ENCODE peak calls at places on chromosomes 12 and 14, in seven cellular contexts. M, A, O, F, R, W and J are unnamed samples. For H3K4me1, the result is how much of the 10 kb centered on the place peaks cover.

GRCh38 chr12:77062846-77063461 is 2.4 kb downstream of the E2F7 start:
- DNase-seq in M (no peak), A (no peak), O (peak), F (no peak), R (no peak), W (peak), J (no peak)

GRCh38 chr12:111024205-111024794 is 103.9 kb upstream of the MYL2 start:
- DNase-seq in M (peak), A (peak), O (peak), F (no peak), R (peak), W (peak), J (peak)

GRCh38 chr14:91870001-91870400 is 2.7 kb upstream of the TC2N start:
- DNase-seq in M (no peak), A (no peak), O (no peak), F (no peak), R (no peak), W (no peak), J (peak)

GRCh38 chr12:13425766-13426165 is 229.2 kb downstream of the EMP1 start:
- DNase-seq in M (no peak), A (no peak), O (peak), F (no peak), R (no peak), W (peak), J (peak)

GRCh38 chr14:92502541-92503286 is 10.9 kb upstream of the RIN3 start:
- DNase-seq in M (no peak), A (no peak), O (no peak), F (no peak), R (no peak), W (no peak), J (no peak)

GRCh38 chr14:21039585-21040369 is 2.4 kb upstream of the RNASE7 start:
- DNase-seq in M (peak), A (peak), O (peak), F (no peak), R (no peak), W (peak), J (peak)

GRCh38 chr12:53505086-53505485 is 2.2 kb downstream of the NPFF start:
- DNase-seq in M (no peak), A (no peak), O (peak), F (peak), R (no peak), W (peak), J (no peak)

GRCh38 chr14:100106260-100106659 is 41.0 kb downstream of the EVL start:
- DNase-seq in M (no peak), A (no peak), O (no peak), F (no peak), R (peak), W (no peak), J (no peak)

GRCh38 chr14:91860238-91860637 is 7.1 kb downstream of the TC2N start:
- DNase-seq in M (no peak), A (no peak), O (no peak), F (no peak), R (no peak), W (no peak), J (no peak)

GRCh38 chr14:48398675-48399282 is 723.4 kb upstream of the MDGA2 start:
- DNase-seq in M (peak), A (no peak), O (peak), F (no peak), R (no peak), W (peak), J (peak)

GRCh38 chr12:106764738-106765137 is 9.7 kb upstream of the RIC8B start:
- DNase-seq in M (no peak), A (no peak), O (peak), F (no peak), R (no peak), W (no peak), J (no peak)

GRCh38 chr12:106246891-106247730 is 709 bp downstream of the CKAP4 start:
- DNase-seq in M (peak), A (no peak), O (peak), F (no peak), R (peak), W (peak), J (peak)

GRCh38 chr12:27785882-27786570 is 6.0 kb upstream of the MANSC4 start:
- DNase-seq in M (no peak), A (no peak), O (peak), F (no peak), R (no peak), W (peak), J (peak)

GRCh38 chr12:110281549-110282342 is 699 bp downstream of the ATP2A2 start:
- DNase-seq in M (no peak), A (peak), O (peak), F (no peak), R (peak), W (peak), J (peak)

GRCh38 chr12:6962285-6963015 is 8.0 kb downstream of the PHB2 start:
- DNase-seq in M (no peak), A (peak), O (no peak), F (no peak), R (peak), W (no peak), J (no peak)

GRCh38 chr12:57621497-57622292 is 10.5 kb downstream of the ARHGEF25 start:
- DNase-seq in M (no peak), A (peak), O (peak), F (no peak), R (peak), W (peak), J (no peak)

GRCh38 chr12:11650697-11651281 is 1.3 kb downstream of the ETV6 start:
- DNase-seq in M (peak), A (no peak), O (peak), F (no peak), R (no peak), W (peak), J (peak)

GRCh38 chr12:117100251-117100650 is 1.0 kb upstream of the TESC start:
- DNase-seq in M (peak), A (no peak), O (no peak), F (no peak), R (no peak), W (peak), J (no peak)

GRCh38 chr12:91309450-91309849 is 126.8 kb upstream of the DCN start:
- DNase-seq in M (no peak), A (no peak), O (no peak), F (no peak), R (no peak), W (no peak), J (no peak)

GRCh38 chr12:85186236-85186635 is 93.8 kb upstream of the ALX1 start:
- DNase-seq in M (no peak), A (no peak), O (no peak), F (no peak), R (no peak), W (no peak), J (no peak)

GRCh38 chr12:642633-643477 is 20.4 kb downstream of the NINJ2 start:
- DNase-seq in M (peak), A (peak), O (peak), F (no peak), R (peak), W (peak), J (peak)

GRCh38 chr12:82097877-82098276 is 260.3 kb downstream of the CCDC59 start:
- DNase-seq in M (no peak), A (no peak), O (no peak), F (no peak), R (no peak), W (no peak), J (no peak)

GRCh38 chr12:26135010-26135420 is 10.2 kb upstream of the BHLHE41 start:
- DNase-seq in M (no peak), A (no peak), O (peak), F (peak), R (peak), W (no peak), J (no peak)

GRCh38 chr14:60134702-60135101 is 30.5 kb downstream of the DHRS7 start:
- DNase-seq in M (no peak), A (no peak), O (no peak), F (no peak), R (no peak), W (no peak), J (no peak)

GRCh38 chr14:21924479-21924878 is 250.9 kb upstream of the OR4E1 start:
- DNase-seq in M (no peak), A (peak), O (no peak), F (no peak), R (no peak), W (no peak), J (no peak)

GRCh38 chr12:107134558-107134957 is 41.2 kb upstream of the CRY1 start:
- DNase-seq in M (no peak), A (peak), O (peak), F (no peak), R (no peak), W (no peak), J (no peak)

GRCh38 chr12:46710125-46710743 is 115.6 kb downstream of the SLC38A4 start:
- DNase-seq in M (no peak), A (no peak), O (no peak), F (no peak), R (no peak), W (no peak), J (no peak)

GRCh38 chr12:103855036-103855712 is 14.1 kb upstream of the NT5DC3 start:
- DNase-seq in M (no peak), A (no peak), O (peak), F (no peak), R (no peak), W (peak), J (peak)

GRCh38 chr12:66959276-66959675 is 280.4 kb upstream of the GRIP1 start:
- DNase-seq in M (no peak), A (no peak), O (no peak), F (no peak), R (no peak), W (no peak), J (peak)

GRCh38 chr12:13941258-13942249 is 39.8 kb downstream of the GRIN2B start:
- DNase-seq in M (peak), A (peak), O (peak), F (no peak), R (no peak), W (peak), J (peak)

GRCh38 chr12:72622556-72622955 is 350.4 kb downstream of the TRHDE start:
- DNase-seq in M (no peak), A (no peak), O (no peak), F (no peak), R (no peak), W (no peak), J (no peak)

GRCh38 chr12:26122681-26123481 is 2.0 kb downstream of the BHLHE41 start:
- DNase-seq in M (peak), A (peak), O (peak), F (peak), R (peak), W (peak), J (peak)

GRCh38 chr12:31234955-31235867 is 90.7 kb downstream of the SINHCAF start:
- DNase-seq in M (peak), A (peak), O (peak), F (no peak), R (peak), W (peak), J (peak)

GRCh38 chr12:52925717-52926595 is 21.1 kb upstream of the KRT8 start:
- DNase-seq in M (no peak), A (peak), O (no peak), F (no peak), R (no peak), W (no peak), J (peak)

GRCh38 chr14:64625363-64626232 is 75.8 kb downstream of the PPP1R36 start:
- DNase-seq in M (no peak), A (no peak), O (no peak), F (no peak), R (no peak), W (no peak), J (no peak)

GRCh38 chr14:79965896-79966295 is 245.4 kb downstream of the DIO2 start:
- DNase-seq in M (no peak), A (no peak), O (no peak), F (no peak), R (no peak), W (peak), J (no peak)

GRCh38 chr12:101670007-101670671 is 27.3 kb upstream of the CHPT1 start:
- DNase-seq in M (peak), A (no peak), O (peak), F (no peak), R (no peak), W (peak), J (peak)

GRCh38 chr14:55105991-55106390 is 23.1 kb upstream of the LGALS3 start:
- DNase-seq in M (no peak), A (no peak), O (no peak), F (no peak), R (no peak), W (no peak), J (no peak)

GRCh38 chr14:55103005-55103640 is 25.9 kb upstream of the LGALS3 start:
- DNase-seq in M (peak), A (peak), O (peak), F (peak), R (peak), W (peak), J (peak)

GRCh38 chr14:55101698-55102097 is 27.4 kb upstream of the LGALS3 start:
- DNase-seq in M (no peak), A (no peak), O (no peak), F (no peak), R (no peak), W (no peak), J (no peak)

GRCh38 chr14:55102141-55102547 is 26.9 kb upstream of the LGALS3 start:
- DNase-seq in M (no peak), A (peak), O (peak), F (no peak), R (peak), W (peak), J (peak)

GRCh38 chr14:55104051-55104954 is 24.7 kb upstream of the LGALS3 start:
- DNase-seq in M (no peak), A (no peak), O (no peak), F (no peak), R (no peak), W (no peak), J (no peak)
- H3K4me1 ChIP-seq in M (under half), A (under half), O (under half), F (under half), R (half or more), W (under half), J (under half)

DNA sequence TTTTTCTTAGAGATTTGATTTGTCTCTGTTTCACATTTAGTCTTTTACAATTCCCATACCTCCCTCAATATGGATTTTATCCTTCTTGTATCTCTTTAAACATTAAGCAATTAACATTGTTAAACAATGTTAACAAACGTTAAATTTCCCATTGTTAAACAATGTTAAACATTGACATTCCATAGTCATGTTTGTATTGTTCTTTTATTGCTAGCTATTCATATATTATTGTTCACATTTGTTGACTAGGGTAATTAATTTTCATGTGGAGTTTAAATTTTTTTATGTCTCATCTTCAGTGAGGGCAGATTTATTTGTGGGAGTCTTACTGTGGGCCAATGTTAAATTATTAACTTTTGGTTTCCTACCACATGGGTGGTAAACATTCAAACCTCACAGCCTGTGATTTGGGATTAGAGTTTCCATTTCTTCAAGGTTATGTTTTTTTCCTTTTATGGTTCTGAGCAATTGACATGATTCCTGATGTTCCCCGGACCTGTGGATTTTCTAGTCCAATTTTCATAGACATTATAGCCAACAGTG is 294.3 kb downstream of the ALG10B start:
- DNase-seq in M (no peak), A (no peak), O (no peak), F (no peak), R (no peak), W (no peak), J (no peak)
- H3K4me1 ChIP-seq in M (under half), A (under half), O (under half), F (under half), R (under half), W (under half), J (under half)

DNA sequence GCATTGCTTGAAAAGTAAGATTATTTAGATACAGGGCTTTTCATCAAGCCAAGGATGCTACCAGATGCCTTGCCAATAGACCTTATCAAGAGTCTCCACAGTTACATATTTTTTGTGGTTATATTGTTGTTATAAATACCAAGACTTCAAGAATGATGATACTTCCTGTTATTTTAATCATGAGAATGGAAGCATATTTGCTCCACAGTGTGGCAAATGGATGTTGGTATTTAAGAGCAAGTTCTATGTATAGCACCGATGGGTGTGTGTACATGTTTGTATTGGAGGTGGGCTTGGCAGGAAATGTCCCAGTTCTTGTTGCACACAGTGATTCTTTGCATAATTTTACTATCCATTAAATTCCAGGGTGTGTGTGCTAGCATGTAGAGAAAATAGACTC is 4.4 kb upstream of the NID2 start:
- DNase-seq in M (no peak), A (no peak), O (peak), F (no peak), R (no peak), W (peak), J (no peak)
- H3K4me1 ChIP-seq in M (under half), A (under half), O (under half), F (under half), R (under half), W (under half), J (under half)

GRCh38 chr12:55829967-55830600 is 697 bp upstream of the DNAJC14 start:
- DNase-seq in M (no peak), A (peak), O (no peak), F (no peak), R (peak), W (no peak), J (no peak)
- H3K4me1 ChIP-seq in M (under half), A (under half), O (under half), F (under half), R (half or more), W (under half), J (under half)

DNA sequence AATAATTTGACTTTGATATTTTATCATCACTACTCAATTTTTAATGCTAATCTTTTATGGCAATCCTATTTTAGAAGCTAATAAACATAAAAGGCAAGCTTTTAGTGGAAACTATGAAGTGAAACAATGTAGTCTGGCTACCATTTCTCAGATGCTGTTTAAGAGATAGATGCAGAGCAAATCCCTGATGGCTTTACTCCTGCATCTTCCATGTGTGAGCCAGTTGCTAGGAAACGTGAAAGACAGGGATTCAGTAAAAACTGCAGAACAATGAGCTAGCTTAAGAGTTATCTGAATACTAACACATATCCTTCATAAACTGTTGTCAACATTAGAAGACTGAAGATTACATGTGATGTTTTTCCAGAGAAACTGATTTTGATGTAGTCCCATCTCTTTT is 112.6 kb downstream of the SLC2A13 start:
- DNase-seq in M (no peak), A (no peak), O (no peak), F (no peak), R (no peak), W (no peak), J (no peak)
- H3K4me1 ChIP-seq in M (under half), A (under half), O (under half), F (under half), R (under half), W (under half), J (under half)

GRCh38 chr12:19006626-19007025 is 122.9 kb upstream of the PLEKHA5 start:
- DNase-seq in M (no peak), A (no peak), O (no peak), F (no peak), R (no peak), W (no peak), J (no peak)

GRCh38 chr12:19002192-19002591 is 127.3 kb upstream of the PLEKHA5 start:
- DNase-seq in M (no peak), A (no peak), O (peak), F (no peak), R (no peak), W (no peak), J (no peak)

GRCh38 chr12:19005257-19005801 is 124.2 kb upstream of the PLEKHA5 start:
- DNase-seq in M (no peak), A (no peak), O (no peak), F (no peak), R (no peak), W (no peak), J (no peak)

GRCh38 chr12:19003110-19003509 is 126.4 kb upstream of the PLEKHA5 start:
- DNase-seq in M (no peak), A (no peak), O (peak), F (no peak), R (no peak), W (no peak), J (no peak)

DNA sequence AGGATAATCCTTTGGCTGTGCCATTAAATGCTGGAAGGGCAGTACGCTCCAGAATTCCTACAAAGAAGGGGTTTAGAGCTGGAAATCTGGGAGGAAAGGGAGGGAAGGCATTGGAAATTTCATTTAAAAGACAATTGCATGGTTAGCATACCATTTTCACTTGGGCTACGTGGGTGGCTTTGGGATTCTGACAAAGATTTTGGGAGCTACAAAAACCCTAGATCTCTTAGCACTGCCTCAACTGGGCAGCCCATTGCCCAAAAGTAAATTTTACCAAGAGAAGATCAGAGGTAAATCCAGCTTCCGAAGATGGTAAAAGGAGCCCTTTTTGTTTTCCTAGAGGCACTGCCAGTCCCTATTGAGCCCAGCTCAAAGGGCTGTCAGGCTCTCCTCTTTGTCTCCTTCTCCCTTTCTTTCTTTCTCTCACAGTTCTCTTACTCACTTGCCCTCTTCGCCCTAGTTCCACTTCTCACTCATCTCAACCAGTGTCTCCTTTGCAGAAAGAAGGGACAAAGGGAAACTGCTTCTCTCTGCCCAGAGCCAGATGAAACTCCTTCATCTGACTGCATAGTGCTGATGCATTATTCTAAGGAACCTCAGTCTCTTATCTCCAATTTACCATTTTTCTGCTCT is 125.4 kb upstream of the PLEKHA5 start:
- DNase-seq in M (peak), A (peak), O (no peak), F (no peak), R (no peak), W (no peak), J (no peak)
- H3K4me1 ChIP-seq in M (under half), A (under half), O (under half), F (under half), R (under half), W (under half), J (under half)